ENCODE peak calls at places on chromosomes 12 and 14, in six cellular contexts. One of them, this sample, is unnamed.
A peak's percentile ranks its signal among the peaks of the same experiment; 100 is the strongest.

GRCh38 chr12:121295123-121295745 is 1.3 kb downstream of the CAMKK2 start:
- DNase-seq in head of caudate nucleus: no peak
- DNase-seq in activated gamma-delta T cell treated with Interleukin-2 at 50 U/mL for 16 hours: no peak
- DNase-seq in NCI-H2081: peak; percentile 28
- DNase-seq in NCI-H1092 treated with DMSO at 0.1 percent for 48 hours: no peak
- DNase-seq in adrenal gland: no peak
- DNase-seq in this sample: no peak

GRCh38 chr12:91896725-91897515 is 248.7 kb downstream of the BTG1 start:
- DNase-seq in head of caudate nucleus: no peak
- DNase-seq in activated gamma-delta T cell treated with Interleukin-2 at 50 U/mL for 16 hours: no peak
- DNase-seq in NCI-H2081: no peak
- DNase-seq in NCI-H1092 treated with DMSO at 0.1 percent for 48 hours: no peak
- DNase-seq in adrenal gland: peak; percentile 33
- DNase-seq in this sample: no peak

GRCh38 chr12:87518508-87518907 is 510.7 kb downstream of the C12orf50 start:
- DNase-seq in head of caudate nucleus: no peak
- DNase-seq in activated gamma-delta T cell treated with Interleukin-2 at 50 U/mL for 16 hours: no peak
- DNase-seq in NCI-H2081: no peak
- DNase-seq in NCI-H1092 treated with DMSO at 0.1 percent for 48 hours: no peak
- DNase-seq in adrenal gland: no peak
- DNase-seq in this sample: no peak

GRCh38 chr12:93402333-93403311 is 24.9 kb downstream of the NUDT4 start:
- DNase-seq in head of caudate nucleus: no peak
- DNase-seq in activated gamma-delta T cell treated with Interleukin-2 at 50 U/mL for 16 hours: no peak
- DNase-seq in NCI-H2081: no peak
- DNase-seq in NCI-H1092 treated with DMSO at 0.1 percent for 48 hours: no peak
- DNase-seq in adrenal gland: no peak
- DNase-seq in this sample: no peak

GRCh38 chr14:104601786-104602185 is 2.8 kb downstream of the TMEM179 start:
- DNase-seq in head of caudate nucleus: no peak
- DNase-seq in activated gamma-delta T cell treated with Interleukin-2 at 50 U/mL for 16 hours: no peak
- DNase-seq in NCI-H2081: no peak
- DNase-seq in NCI-H1092 treated with DMSO at 0.1 percent for 48 hours: no peak
- DNase-seq in adrenal gland: peak; percentile 53
- DNase-seq in this sample: no peak

GRCh38 chr12:9784326-9784725 is 23.6 kb upstream of the CD69 start:
- DNase-seq in head of caudate nucleus: no peak
- DNase-seq in activated gamma-delta T cell treated with Interleukin-2 at 50 U/mL for 16 hours: no peak
- DNase-seq in NCI-H2081: no peak
- DNase-seq in NCI-H1092 treated with DMSO at 0.1 percent for 48 hours: no peak
- DNase-seq in adrenal gland: no peak
- DNase-seq in this sample: no peak

GRCh38 chr12:53324113-53324778 is 2.8 kb upstream of the AAAS start:
- DNase-seq in head of caudate nucleus: peak; percentile 29
- DNase-seq in activated gamma-delta T cell treated with Interleukin-2 at 50 U/mL for 16 hours: peak; percentile 53
- DNase-seq in NCI-H2081: no peak
- DNase-seq in NCI-H1092 treated with DMSO at 0.1 percent for 48 hours: no peak
- DNase-seq in adrenal gland: peak; percentile 33
- DNase-seq in this sample: no peak

GRCh38 chr12:10982244-10982643 is 4.5 kb downstream of the TAS2R50 start:
- DNase-seq in head of caudate nucleus: no peak
- DNase-seq in activated gamma-delta T cell treated with Interleukin-2 at 50 U/mL for 16 hours: peak; percentile 29
- DNase-seq in NCI-H2081: no peak
- DNase-seq in NCI-H1092 treated with DMSO at 0.1 percent for 48 hours: no peak
- DNase-seq in adrenal gland: no peak
- DNase-seq in this sample: no peak

GRCh38 chr14:75310295-75311059 is 31.8 kb downstream of the FOS start:
- DNase-seq in head of caudate nucleus: peak; percentile 91
- DNase-seq in activated gamma-delta T cell treated with Interleukin-2 at 50 U/mL for 16 hours: no peak
- DNase-seq in NCI-H2081: peak; percentile 87
- DNase-seq in NCI-H1092 treated with DMSO at 0.1 percent for 48 hours: peak; percentile 87
- DNase-seq in adrenal gland: peak; percentile 70
- DNase-seq in this sample: no peak

GRCh38 chr12:11901687-11902524 is 168.8 kb upstream of the BCL2L14 start:
- DNase-seq in head of caudate nucleus: no peak
- DNase-seq in activated gamma-delta T cell treated with Interleukin-2 at 50 U/mL for 16 hours: no peak
- DNase-seq in NCI-H2081: no peak
- DNase-seq in NCI-H1092 treated with DMSO at 0.1 percent for 48 hours: no peak
- DNase-seq in adrenal gland: no peak
- DNase-seq in this sample: no peak

GRCh38 chr12:53046655-53047220 is 3.1 kb upstream of the TNS2 start:
- DNase-seq in head of caudate nucleus: peak; percentile 85
- DNase-seq in activated gamma-delta T cell treated with Interleukin-2 at 50 U/mL for 16 hours: no peak
- DNase-seq in NCI-H2081: peak; percentile 63
- DNase-seq in NCI-H1092 treated with DMSO at 0.1 percent for 48 hours: peak; percentile 54
- DNase-seq in adrenal gland: peak; percentile 93
- DNase-seq in this sample: no peak

GRCh38 chr12:93720559-93720958 is 43.4 kb downstream of the CRADD start:
- DNase-seq in head of caudate nucleus: no peak
- DNase-seq in activated gamma-delta T cell treated with Interleukin-2 at 50 U/mL for 16 hours: no peak
- DNase-seq in NCI-H2081: no peak
- DNase-seq in NCI-H1092 treated with DMSO at 0.1 percent for 48 hours: no peak
- DNase-seq in adrenal gland: no peak
- DNase-seq in this sample: no peak